ENCODE peak calls at places on chromosomes 13 and 19, in four cellular contexts. One of them, this sample, is unnamed.

GRCh38 chr13:105587786-105588185 is 947.7 kb downstream of the EFNB2 start:
- DNase-seq in left ventricle myocardium inferior: no peak
- DNase-seq in breast epithelium: no peak
- DNase-seq in thoracic aorta: no peak
- DNase-seq in this sample: no peak

GRCh38 chr19:1904385-1905070 is 671 bp upstream of the ADAT3 start:
- DNase-seq in breast epithelium: peak; percentile 70
- DNase-seq in thoracic aorta: no peak
- DNase-seq in left ventricle myocardium inferior: no peak
- DNase-seq in this sample: no peak

GRCh38 chr19:54518844-54519243 is 16.2 kb downstream of the LAIR2 start:
- DNase-seq in thoracic aorta: no peak
- DNase-seq in breast epithelium: no peak
- DNase-seq in left ventricle myocardium inferior: no peak
- DNase-seq in this sample: no peak

GRCh38 chr13:42110410-42111155 is 62.1 kb downstream of the DGKH start:
- DNase-seq in breast epithelium: no peak
- DNase-seq in thoracic aorta: no peak
- DNase-seq in left ventricle myocardium inferior: no peak
- DNase-seq in this sample: peak; percentile 72

GRCh38 chr19:50906217-50906616 is 5.0 kb downstream of the KLK4 start:
- DNase-seq in left ventricle myocardium inferior: no peak
- DNase-seq in breast epithelium: no peak
- DNase-seq in thoracic aorta: no peak
- DNase-seq in this sample: no peak

GRCh38 chr19:1453525-1454371 is 3.8 kb downstream of the APC2 start:
- DNase-seq in thoracic aorta: no peak
- DNase-seq in left ventricle myocardium inferior: no peak
- DNase-seq in breast epithelium: no peak
- DNase-seq in this sample: no peak

GRCh38 chr19:17719730-17720486 is 628 bp downstream of the MAP1S start:
- DNase-seq in left ventricle myocardium inferior: no peak
- DNase-seq in thoracic aorta: no peak
- DNase-seq in breast epithelium: peak; percentile 59
- DNase-seq in this sample: no peak

GRCh38 chr19:17475541-17476115 is 5.3 kb downstream of the SLC27A1 start:
- DNase-seq in left ventricle myocardium inferior: peak; percentile 67
- DNase-seq in thoracic aorta: no peak
- DNase-seq in breast epithelium: peak; percentile 67
- DNase-seq in this sample: peak; percentile 15

GRCh38 chr13:111519041-111519440 is 198.6 kb downstream of the TEX29 start:
- DNase-seq in thoracic aorta: no peak
- DNase-seq in left ventricle myocardium inferior: no peak
- DNase-seq in breast epithelium: peak; percentile 43
- DNase-seq in this sample: no peak

GRCh38 chr19:17243854-17244617 is 1.7 kb downstream of the NR2F6 start:
- DNase-seq in thoracic aorta: no peak
- DNase-seq in breast epithelium: no peak
- DNase-seq in left ventricle myocardium inferior: peak; percentile 75
- DNase-seq in this sample: no peak

GRCh38 chr19:6925801-6926751 is 38.7 kb downstream of the ADGRE1 start:
- DNase-seq in breast epithelium: no peak
- DNase-seq in left ventricle myocardium inferior: no peak
- DNase-seq in thoracic aorta: no peak
- DNase-seq in this sample: no peak

GRCh38 chr13:40193290-40194203 is 472.9 kb downstream of the FOXO1 start:
- DNase-seq in left ventricle myocardium inferior: no peak
- DNase-seq in thoracic aorta: peak; percentile 40
- DNase-seq in breast epithelium: no peak
- DNase-seq in this sample: no peak

GRCh38 chr13:110576736-110577476 is 15.4 kb upstream of the RAB20 start:
- DNase-seq in thoracic aorta: no peak
- DNase-seq in left ventricle myocardium inferior: no peak
- DNase-seq in breast epithelium: no peak
- DNase-seq in this sample: no peak

GRCh38 chr19:18919086-18919894 is at the start of the genes COPE and DDX49:
- DNase-seq in thoracic aorta: peak; percentile 97
- DNase-seq in breast epithelium: peak; percentile 96
- DNase-seq in left ventricle myocardium inferior: peak; percentile 98
- DNase-seq in this sample: peak; percentile 100

GRCh38 chr19:18919895-18920204 is 335 bp downstream of the DDX49 start:
- DNase-seq in breast epithelium: no peak
- DNase-seq in left ventricle myocardium inferior: no peak
- DNase-seq in thoracic aorta: no peak
- DNase-seq in this sample: no peak

GRCh38 chr19:18921593-18921992 is 2.1 kb downstream of the DDX49 start:
- DNase-seq in thoracic aorta: no peak
- DNase-seq in left ventricle myocardium inferior: no peak
- DNase-seq in breast epithelium: no peak
- DNase-seq in this sample: no peak

GRCh38 chr19:18922228-18922985 is 2.9 kb downstream of the DDX49 start:
- DNase-seq in thoracic aorta: no peak
- DNase-seq in breast epithelium: no peak
- DNase-seq in left ventricle myocardium inferior: no peak
- DNase-seq in this sample: no peak

DNA sequence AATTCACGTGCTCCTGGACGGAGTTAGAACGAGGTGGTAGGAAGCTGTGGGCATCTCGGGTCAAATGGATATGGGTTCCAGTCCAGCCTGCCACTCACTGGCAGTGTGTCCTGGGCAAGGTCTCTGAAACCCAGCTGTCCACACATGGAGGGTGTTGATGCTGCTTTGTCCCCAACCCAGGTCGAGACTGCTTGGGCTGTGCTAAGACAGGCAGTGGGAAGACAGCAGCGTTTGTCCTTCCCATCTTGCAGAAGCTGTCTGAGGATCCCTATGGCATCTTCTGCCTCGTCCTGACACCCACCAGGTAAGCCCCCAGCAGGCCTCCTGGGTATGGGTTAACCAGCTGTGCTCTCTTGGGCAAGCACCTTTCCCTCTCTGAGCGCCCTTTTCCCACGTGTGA is 885 bp downstream of the DDX49 start:
- DNase-seq in breast epithelium: no peak
- DNase-seq in thoracic aorta: no peak
- DNase-seq in left ventricle myocardium inferior: no peak
- DNase-seq in this sample: no peak
- H3K4me3 ChIP-seq in breast epithelium: peak overlapping the region; percentile 93
- H3K4me3 ChIP-seq in thoracic aorta: peak overlapping the region; percentile 94
- H3K4me3 ChIP-seq in left ventricle myocardium inferior: peak overlapping the region; percentile 94
- H3K4me3 ChIP-seq in this sample: peak overlapping the region; percentile 76

GRCh38 chr19:41909706-41910105 is 18.5 kb downstream of the ERFL start:
- DNase-seq in thoracic aorta: no peak
- DNase-seq in left ventricle myocardium inferior: no peak
- DNase-seq in breast epithelium: no peak
- DNase-seq in this sample: no peak
- TF ChIP-seq CTCF in thoracic aorta: no peak
- TF ChIP-seq CTCF in left ventricle myocardium inferior: no peak
- TF ChIP-seq CTCF in breast epithelium: no peak
- TF ChIP-seq CTCF in this sample: no peak

DNA sequence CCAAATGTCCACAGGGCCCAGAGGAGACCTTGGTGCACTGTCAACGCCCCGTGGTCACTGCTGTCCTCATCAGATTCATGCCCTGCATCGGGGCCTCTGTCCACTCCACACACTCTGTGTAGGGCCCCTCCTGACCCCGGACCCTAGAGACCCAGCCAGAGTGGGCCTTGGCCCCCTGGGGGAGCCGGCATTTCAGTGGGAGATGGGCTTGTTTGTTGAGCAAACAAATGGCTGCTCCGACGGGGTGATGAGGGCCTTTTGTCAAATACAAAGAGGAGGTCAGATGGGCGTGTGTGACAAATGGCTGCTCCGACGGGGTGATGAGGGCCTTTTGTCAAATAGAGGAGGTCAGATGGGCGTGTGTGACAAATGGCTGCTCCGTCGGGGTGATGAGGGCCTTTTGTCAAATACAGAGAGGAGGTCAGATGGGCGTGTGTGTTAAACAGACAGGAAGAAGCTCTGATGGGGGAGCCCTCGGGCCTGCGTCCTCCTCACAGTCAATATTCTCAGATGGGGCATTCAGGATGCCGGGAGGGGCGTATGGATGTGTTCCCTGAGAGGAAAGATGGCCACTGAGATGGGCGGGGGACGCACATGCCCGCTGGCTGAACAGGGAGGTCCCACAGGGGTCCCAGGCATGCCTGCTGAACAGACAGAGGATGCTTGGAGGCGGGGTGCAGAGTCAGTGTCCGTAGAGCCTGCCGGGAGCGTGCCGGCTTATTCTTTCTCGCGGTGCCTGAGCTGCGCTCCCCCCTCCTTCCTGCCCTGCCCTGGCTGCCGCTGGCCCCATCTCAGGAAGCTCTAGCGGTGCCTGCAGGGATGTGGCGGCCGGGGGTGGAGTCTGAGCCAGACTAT is 36.3 kb downstream of the SMIM24 start:
- DNase-seq in thoracic aorta: no peak
- DNase-seq in breast epithelium: no peak
- DNase-seq in left ventricle myocardium inferior: peak; percentile 78
- DNase-seq in this sample: no peak
- H3K4me3 ChIP-seq in thoracic aorta: no peak overlapping the region
- H3K4me3 ChIP-seq in breast epithelium: no peak overlapping the region
- H3K4me3 ChIP-seq in left ventricle myocardium inferior: peak overlapping the region; percentile 43
- H3K4me3 ChIP-seq in this sample: no peak overlapping the region

GRCh38 chr19:13574933-13575332 is 68.7 kb upstream of the CACNA1A start:
- DNase-seq in breast epithelium: no peak
- DNase-seq in left ventricle myocardium inferior: no peak
- DNase-seq in thoracic aorta: no peak
- DNase-seq in this sample: no peak
- TF ChIP-seq CTCF in breast epithelium: no peak
- TF ChIP-seq CTCF in left ventricle myocardium inferior: peak; percentile 18
- TF ChIP-seq CTCF in thoracic aorta: no peak
- TF ChIP-seq CTCF in this sample: no peak

GRCh38 chr13:47250141-47250540 is 353.3 kb upstream of the HTR2A start:
- DNase-seq in thoracic aorta: peak; percentile 6
- DNase-seq in breast epithelium: no peak
- DNase-seq in left ventricle myocardium inferior: no peak
- DNase-seq in this sample: peak; percentile 63
- H3K4me3 ChIP-seq in thoracic aorta: peak overlapping the region; percentile 37
- H3K4me3 ChIP-seq in breast epithelium: no peak overlapping the region
- H3K4me3 ChIP-seq in left ventricle myocardium inferior: no peak overlapping the region
- H3K4me3 ChIP-seq in this sample: no peak overlapping the region

DNA sequence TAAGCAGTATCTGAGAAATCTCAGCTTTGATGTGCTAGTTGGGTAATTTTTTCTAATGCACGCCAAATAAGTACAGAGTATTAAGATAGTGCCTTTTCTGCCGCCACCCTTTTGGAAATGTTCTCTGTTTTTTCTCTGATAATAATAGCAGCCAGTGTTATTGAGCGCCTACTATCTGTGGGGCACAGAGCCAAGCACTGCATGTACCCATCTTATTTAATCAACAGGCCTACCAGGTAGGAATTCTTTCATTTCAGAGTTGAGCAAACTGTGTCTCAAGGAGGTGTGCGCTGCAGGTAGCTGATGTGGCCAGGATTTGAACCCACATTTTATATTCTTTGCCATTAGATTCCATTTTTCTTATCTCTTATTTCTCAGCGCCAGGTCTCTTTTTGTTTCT is 1.4 kb downstream of the EPN1 start:
- DNase-seq in left ventricle myocardium inferior: no peak
- DNase-seq in thoracic aorta: no peak
- DNase-seq in breast epithelium: no peak
- DNase-seq in this sample: no peak
- TF ChIP-seq CTCF in left ventricle myocardium inferior: no peak
- TF ChIP-seq CTCF in thoracic aorta: no peak
- TF ChIP-seq CTCF in breast epithelium: no peak
- TF ChIP-seq CTCF in this sample: no peak